ENCODE peak calls at places on chromosomes 7 and 10, in six cellular contexts. One of them, this sample, is unnamed.

GRCh38 chr7:152462995-152463713 is 27.4 kb upstream of the KMT2C start:
- DNase-seq in T-helper 2 cell: no peak
- DNase-seq in BE2C: no peak
- DNase-seq in glomerular endothelial cell: no peak
- DNase-seq in NCI-H1417: peak
- DNase-seq in stimulated activated CD4-positive, alpha-beta T cell treated with anti-CD3 and anti-CD28 coated beads, Interleukin-4, amount 100 ng/mL, for 48 hours: no peak
- DNase-seq in this sample: peak

GRCh38 chr7:116672596-116673503 is 854 bp downstream of the MET start:
- DNase-seq in BE2C: no peak
- DNase-seq in glomerular endothelial cell: no peak
- DNase-seq in NCI-H1417: peak
- DNase-seq in stimulated activated CD4-positive, alpha-beta T cell treated with anti-CD3 and anti-CD28 coated beads, Interleukin-4, amount 100 ng/mL, for 48 hours: no peak
- DNase-seq in T-helper 2 cell: no peak
- DNase-seq in this sample: peak

GRCh38 chr10:63767512-63767911 is 246.3 kb downstream of the REEP3 start:
- DNase-seq in BE2C: no peak
- DNase-seq in NCI-H1417: no peak
- DNase-seq in glomerular endothelial cell: peak
- DNase-seq in stimulated activated CD4-positive, alpha-beta T cell treated with anti-CD3 and anti-CD28 coated beads, Interleukin-4, amount 100 ng/mL, for 48 hours: no peak
- DNase-seq in T-helper 2 cell: no peak
- DNase-seq in this sample: peak

GRCh38 chr7:25187932-25188331 is 40.4 kb downstream of the NPVF start:
- DNase-seq in stimulated activated CD4-positive, alpha-beta T cell treated with anti-CD3 and anti-CD28 coated beads, Interleukin-4, amount 100 ng/mL, for 48 hours: no peak
- DNase-seq in glomerular endothelial cell: no peak
- DNase-seq in NCI-H1417: no peak
- DNase-seq in T-helper 2 cell: no peak
- DNase-seq in BE2C: no peak
- DNase-seq in this sample: no peak

GRCh38 chr10:127694580-127695193 is 42.3 kb upstream of the FOXI2 start:
- DNase-seq in glomerular endothelial cell: no peak
- DNase-seq in T-helper 2 cell: no peak
- DNase-seq in NCI-H1417: no peak
- DNase-seq in stimulated activated CD4-positive, alpha-beta T cell treated with anti-CD3 and anti-CD28 coated beads, Interleukin-4, amount 100 ng/mL, for 48 hours: peak
- DNase-seq in BE2C: peak
- DNase-seq in this sample: peak

GRCh38 chr10:103504181-103504783 is 10.8 kb downstream of the NEURL1 start:
- DNase-seq in BE2C: no peak
- DNase-seq in NCI-H1417: peak
- DNase-seq in T-helper 2 cell: no peak
- DNase-seq in glomerular endothelial cell: no peak
- DNase-seq in stimulated activated CD4-positive, alpha-beta T cell treated with anti-CD3 and anti-CD28 coated beads, Interleukin-4, amount 100 ng/mL, for 48 hours: peak
- DNase-seq in this sample: peak

GRCh38 chr7:50531401-50531906 is 33.8 kb downstream of the DDC start:
- DNase-seq in stimulated activated CD4-positive, alpha-beta T cell treated with anti-CD3 and anti-CD28 coated beads, Interleukin-4, amount 100 ng/mL, for 48 hours: peak
- DNase-seq in BE2C: peak
- DNase-seq in NCI-H1417: peak
- DNase-seq in T-helper 2 cell: no peak
- DNase-seq in glomerular endothelial cell: no peak
- DNase-seq in this sample: peak

GRCh38 chr10:103854687-103855423 is 521 bp downstream of the SH3PXD2A start:
- DNase-seq in T-helper 2 cell: no peak
- DNase-seq in BE2C: peak
- DNase-seq in NCI-H1417: no peak
- DNase-seq in glomerular endothelial cell: no peak
- DNase-seq in stimulated activated CD4-positive, alpha-beta T cell treated with anti-CD3 and anti-CD28 coated beads, Interleukin-4, amount 100 ng/mL, for 48 hours: no peak
- DNase-seq in this sample: peak

GRCh38 chr10:76675951-76676587 is 961.5 kb downstream of the KCNMA1 start:
- DNase-seq in NCI-H1417: no peak
- DNase-seq in BE2C: peak
- DNase-seq in stimulated activated CD4-positive, alpha-beta T cell treated with anti-CD3 and anti-CD28 coated beads, Interleukin-4, amount 100 ng/mL, for 48 hours: no peak
- DNase-seq in T-helper 2 cell: no peak
- DNase-seq in glomerular endothelial cell: no peak
- DNase-seq in this sample: no peak

GRCh38 chr7:33849004-33849403 is 56.3 kb upstream of the BMPER start:
- DNase-seq in BE2C: no peak
- DNase-seq in stimulated activated CD4-positive, alpha-beta T cell treated with anti-CD3 and anti-CD28 coated beads, Interleukin-4, amount 100 ng/mL, for 48 hours: no peak
- DNase-seq in T-helper 2 cell: no peak
- DNase-seq in NCI-H1417: no peak
- DNase-seq in glomerular endothelial cell: no peak
- DNase-seq in this sample: no peak

This sample was measured in NCI-H69.